ENCODE peak calls at places on chromosome 3, in six cellular contexts. Q, V, W, U, L and G are unnamed samples.

GRCh38 chr3:64972793-64973192 is 285.0 kb upstream of the ADAMTS9 start:
- DNase-seq in Q (no peak), V (no peak), W (no peak), U (no peak), L (no peak), G (no peak)

GRCh38 chr3:39178553-39178952 is 13.8 kb downstream of the XIRP1 start:
- DNase-seq in Q (no peak), V (no peak), W (no peak), U (peak; percentile 71), L (no peak), G (no peak)

GRCh38 chr3:48585411-48585810 is 9.7 kb downstream of the COL7A1 start:
- DNase-seq in Q (no peak), V (no peak), W (no peak), U (no peak), L (no peak), G (no peak)

GRCh38 chr3:99965077-99965476 is 147.4 kb downstream of the CMSS1 start:
- DNase-seq in Q (no peak), V (no peak), W (no peak), U (peak; percentile 78), L (no peak), G (no peak)

GRCh38 chr3:67109651-67110204 is 111.6 kb downstream of the KBTBD8 start:
- DNase-seq in Q (peak; percentile 59), V (no peak), W (no peak), U (peak; percentile 69), L (peak; percentile 4), G (peak; percentile 47)

GRCh38 chr3:123792473-123793201 is 91.5 kb downstream of the MYLK start:
- DNase-seq in Q (no peak), V (no peak), W (no peak), U (no peak), L (no peak), G (no peak)

GRCh38 chr3:43810797-43811196 is 120.1 kb downstream of the ABHD5 start:
- DNase-seq in Q (no peak), V (no peak), W (no peak), U (no peak), L (no peak), G (no peak)

GRCh38 chr3:102161362-102162006 is 273.3 kb upstream of the ZPLD1 start:
- DNase-seq in Q (no peak), V (no peak), W (no peak), U (no peak), L (no peak), G (no peak)

GRCh38 chr3:11272913-11273574 is 847 bp downstream of the ATG7 start:
- DNase-seq in Q (no peak), V (no peak), W (no peak), U (no peak), L (no peak), G (no peak)

GRCh38 chr3:171873561-171873960 is 30.4 kb downstream of the TMEM212 start:
- DNase-seq in Q (no peak), V (no peak), W (no peak), U (peak; percentile 68), L (peak; percentile 25), G (no peak)

GRCh38 chr3:115790759-115791158 is 167.4 kb downstream of the GAP43 start:
- DNase-seq in Q (no peak), V (no peak), W (no peak), U (peak; percentile 75), L (peak; percentile 94), G (peak; percentile 90)

GRCh38 chr3:169147246-169148008 is 516.1 kb downstream of the MECOM start:
- DNase-seq in Q (peak; percentile 72), V (no peak), W (no peak), U (peak; percentile 89), L (peak; percentile 46), G (no peak)

GRCh38 chr3:59254433-59254832 is 204.6 kb upstream of the CFAP20DC start:
- DNase-seq in Q (no peak), V (no peak), W (no peak), U (no peak), L (no peak), G (no peak)

GRCh38 chr3:10855871-10856662 is 40.0 kb downstream of the SLC6A11 start:
- DNase-seq in Q (no peak), V (no peak), W (no peak), U (no peak), L (peak; percentile 25), G (no peak)

GRCh38 chr3:67940200-67940952 is 286.0 kb upstream of the SUCLG2 start:
- DNase-seq in Q (no peak), V (no peak), W (no peak), U (no peak), L (no peak), G (no peak)

GRCh38 chr3:88151358-88151757 is 1.6 kb downstream of the C3orf38 start:
- DNase-seq in Q (no peak), V (no peak), W (no peak), U (peak; percentile 16), L (no peak), G (no peak)

GRCh38 chr3:191523099-191523498 is 62.1 kb downstream of the PYDC2 start:
- DNase-seq in Q (no peak), V (no peak), W (no peak), U (no peak), L (no peak), G (no peak)

GRCh38 chr3:169002689-169003088 is 660.8 kb downstream of the MECOM start:
- DNase-seq in Q (no peak), V (no peak), W (no peak), U (peak; percentile 16), L (no peak), G (no peak)

GRCh38 chr3:126616931-126617330 is 38.0 kb downstream of the TXNRD3 start:
- DNase-seq in Q (no peak), V (no peak), W (no peak), U (peak; percentile 28), L (no peak), G (no peak)

GRCh38 chr3:52391096-52391495 is 53.8 kb downstream of the SEMA3G start:
- DNase-seq in Q (no peak), V (no peak), W (no peak), U (no peak), L (no peak), G (no peak)

GRCh38 chr3:4568831-4569230 is 75.7 kb downstream of the ITPR1 start:
- DNase-seq in Q (no peak), V (no peak), W (no peak), U (no peak), L (no peak), G (no peak)

GRCh38 chr3:4574426-4574965 is 81.3 kb downstream of the ITPR1 start:
- DNase-seq in Q (no peak), V (no peak), W (no peak), U (no peak), L (no peak), G (no peak)

GRCh38 chr3:4573153-4573552 is 80.0 kb downstream of the ITPR1 start:
- DNase-seq in Q (no peak), V (no peak), W (no peak), U (no peak), L (no peak), G (no peak)

GRCh38 chr3:4570840-4571621 is 77.9 kb downstream of the ITPR1 start:
- DNase-seq in Q (no peak), V (no peak), W (no peak), U (no peak), L (no peak), G (no peak)

GRCh38 chr3:4571690-4572334 is 78.7 kb downstream of the ITPR1 start:
- DNase-seq in Q (no peak), V (no peak), W (no peak), U (peak; percentile 44), L (no peak), G (no peak)
- TF ChIP-seq CTCF in Q (no peak), V (no peak), W (peak; percentile 30), U (peak; percentile 21), L (no peak), G (no peak)

GRCh38 chr3:148318240-148318639 is 379.5 kb upstream of the AGTR1 start:
- DNase-seq in Q (no peak), V (no peak), W (no peak), U (no peak), L (no peak), G (no peak)

GRCh38 chr3:148319161-148319915 is 378.4 kb upstream of the AGTR1 start:
- DNase-seq in Q (no peak), V (no peak), W (peak; percentile 89), U (no peak), L (no peak), G (peak; percentile 60)

GRCh38 chr3:148315756-148316155 is 381.9 kb upstream of the AGTR1 start:
- DNase-seq in Q (no peak), V (no peak), W (no peak), U (no peak), L (no peak), G (no peak)

DNA sequence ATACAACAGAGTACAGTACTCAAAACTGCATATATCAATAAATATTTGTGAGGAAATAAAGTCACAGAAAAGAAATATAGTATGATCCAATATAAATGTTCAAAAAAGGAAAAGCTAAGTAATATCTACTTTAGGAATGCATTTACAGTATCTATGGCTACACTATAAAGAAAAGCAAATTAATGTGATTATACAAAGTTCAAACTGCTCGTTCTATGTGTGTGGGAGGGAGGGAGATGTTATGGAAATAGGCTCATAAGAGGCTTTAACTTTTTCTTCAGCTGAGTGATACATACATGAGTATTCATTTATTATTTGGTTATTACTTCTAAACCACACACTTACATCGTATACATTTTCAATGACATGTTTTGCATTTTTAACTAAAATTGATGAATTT is 377.7 kb upstream of the AGTR1 start:
- DNase-seq in Q (no peak), V (no peak), W (no peak), U (no peak), L (no peak), G (no peak)
- H3K4me3 ChIP-seq in Q (no peak overlapping the region), V (no peak overlapping the region), W (no peak overlapping the region), U (no peak overlapping the region), L (no peak overlapping the region), G (no peak overlapping the region)

GRCh38 chr3:143634991-143635390 is 213.3 kb downstream of the SLC9A9 start:
- DNase-seq in Q (no peak), V (no peak), W (no peak), U (no peak), L (no peak), G (no peak)
- TF ChIP-seq CTCF in Q (no peak), V (no peak), W (no peak), U (no peak), L (no peak), G (no peak)

DNA sequence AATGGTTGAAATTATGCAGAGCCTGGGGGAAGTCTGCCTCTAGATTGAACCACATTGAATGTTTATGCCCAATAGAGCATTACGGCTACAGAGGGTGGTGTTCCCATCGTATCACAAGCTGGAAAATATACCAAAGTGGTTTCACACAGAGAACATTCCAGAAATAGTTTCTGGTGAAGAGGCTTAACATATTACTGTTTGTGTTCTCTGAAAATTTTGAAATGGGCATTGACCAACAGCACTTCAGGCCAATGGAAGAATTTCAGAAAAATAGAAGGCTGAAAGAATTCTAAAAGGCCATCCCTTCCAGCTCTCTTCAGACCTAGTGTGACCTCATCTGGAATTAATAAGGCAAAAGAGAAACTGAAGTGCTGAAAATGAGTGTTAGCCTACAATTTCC is 203.8 kb downstream of the NEK10 start:
- DNase-seq in Q (no peak), V (no peak), W (no peak), U (no peak), L (no peak), G (peak; percentile 85)
- H3K4me3 ChIP-seq in Q (no peak overlapping the region), V (no peak overlapping the region), W (no peak overlapping the region), U (no peak overlapping the region), L (no peak overlapping the region), G (no peak overlapping the region)